ENCODE peak calls at places on chromosomes 1 and 21, in six cellular contexts. I is activated CD4-positive, alpha-beta T cell treated with anti-CD3 and anti-CD28 coated beads, Interleukin-2, amount 50 U/mL, for 24 hours; Y is EH; G is activated CD8-positive, alpha-beta memory T cell treated with anti-CD3 and anti-CD28 coated beads for 24 hours; O is astrocyte of the spinal cord; B is effector CD4-positive, alpha-beta T cell. P is an unnamed sample.

GRCh38 chr1:35001743-35002142 is 16.6 kb upstream of the TMEM35B start:
- DNase-seq in O (peak), Y (peak), B (no peak), G (no peak), I (no peak), P (no peak)

GRCh38 chr1:218743861-218744505 is 398.8 kb downstream of the TGFB2 start:
- DNase-seq in O (no peak), Y (no peak), I (no peak), B (no peak), G (no peak), P (peak)

GRCh38 chr1:179820216-179820970 is 57.2 kb downstream of the TOR1AIP2 start:
- DNase-seq in B (no peak), I (no peak), Y (no peak), O (no peak), G (no peak), P (no peak)

GRCh38 chr1:110348050-110348449 is 8.9 kb downstream of the RBM15 start:
- DNase-seq in B (no peak), G (no peak), Y (no peak), O (no peak), I (no peak), P (no peak)

GRCh38 chr21:42939581-42940413 is 14.4 kb upstream of the ERVH48-1 start:
- DNase-seq in Y (peak), O (peak), I (no peak), B (no peak), G (no peak), P (peak)

GRCh38 chr1:177429234-177429633 is 258.5 kb downstream of the BRINP2 start:
- DNase-seq in O (no peak), B (no peak), I (no peak), G (no peak), Y (no peak), P (no peak)

GRCh38 chr1:226994357-226995063 is 54.4 kb downstream of the COQ8A start:
- DNase-seq in G (no peak), Y (no peak), O (no peak), I (no peak), B (no peak), P (no peak)

GRCh38 chr21:40102682-40103081 is 235.4 kb downstream of the PCP4 start:
- DNase-seq in I (no peak), Y (no peak), B (no peak), O (no peak), G (no peak), P (no peak)

GRCh38 chr1:229553621-229554120 is 4.8 kb downstream of the ABCB10 start:
- DNase-seq in G (no peak), O (no peak), B (no peak), I (no peak), Y (no peak), P (no peak)

GRCh38 chr1:175497501-175497900 is 245.9 kb downstream of the TNR start:
- DNase-seq in Y (no peak), G (no peak), O (no peak), B (no peak), I (no peak), P (no peak)

GRCh38 chr1:197725044-197725443 is 50.2 kb downstream of the DENND1B start:
- DNase-seq in G (no peak), B (no peak), I (no peak), Y (peak), O (peak), P (peak)

GRCh38 chr21:28754127-28754611 is 238.5 kb downstream of the LTN1 start:
- DNase-seq in I (no peak), Y (peak), O (peak), B (no peak), G (no peak), P (no peak)

GRCh38 chr1:74586253-74586897 is 74.0 kb upstream of the LRRC53 start:
- DNase-seq in G (no peak), B (no peak), Y (no peak), O (peak), I (no peak), P (no peak)

GRCh38 chr1:202501281-202501680 is 152.8 kb downstream of the PPP1R12B start:
- DNase-seq in I (no peak), Y (peak), B (no peak), G (no peak), O (peak), P (peak)

GRCh38 chr1:199774433-199775089 is 252.9 kb upstream of the NR5A2 start:
- DNase-seq in I (no peak), B (no peak), Y (no peak), O (peak), G (no peak), P (peak)

GRCh38 chr1:154221815-154222081 is 993 bp downstream of the UBAP2L start:
- DNase-seq in B (no peak), Y (peak), G (no peak), I (no peak), O (peak), P (no peak)

GRCh38 chr1:9473032-9473792 is 66.1 kb upstream of the SLC25A33 start:
- DNase-seq in O (peak), Y (peak), I (no peak), G (no peak), B (no peak), P (peak)

GRCh38 chr1:205440476-205441317 is 15.1 kb downstream of the BLACAT1 start:
- DNase-seq in O (peak), B (peak), G (peak), Y (peak), I (peak), P (peak)

GRCh38 chr1:2438641-2439040 is 26.3 kb upstream of the PEX10 start:
- DNase-seq in O (no peak), B (no peak), G (no peak), Y (no peak), I (no peak), P (no peak)

GRCh38 chr21:19541612-19542011 is 1138.0 kb upstream of the TMPRSS15 start:
- DNase-seq in B (no peak), I (no peak), Y (no peak), O (no peak), G (no peak), P (no peak)